ENCODE peak calls at places on chromosome 5, in four cellular contexts. G is H1, V is body of pancreas, K is lung. R is an unnamed sample. For H3K36me3, the result is how much of the 10 kb centered on the place peaks cover.

GRCh38 chr5:179258922-179259730 is 86.1 kb downstream of the ADAMTS2 start:
- DNase-seq in G (no peak), V (no peak), K (no peak), R (no peak)

GRCh38 chr5:139658501-139658927 is 10.4 kb downstream of the CXXC5 start:
- DNase-seq in G (no peak), V (peak), K (no peak), R (peak)

GRCh38 chr5:85538362-85538761 is 1079.4 kb upstream of the COX7C start:
- DNase-seq in G (no peak), V (no peak), K (no peak), R (no peak)

GRCh38 chr5:38462972-38463633 is 93.3 kb downstream of the LIFR start:
- DNase-seq in G (no peak), V (no peak), K (no peak), R (peak)

GRCh38 chr5:127968998-127969397 is 114.6 kb upstream of the SLC12A2 start:
- DNase-seq in G (no peak), V (no peak), K (no peak), R (no peak)

GRCh38 chr5:73066466-73066865 is 53.9 kb upstream of the TMEM171 start:
- DNase-seq in G (no peak), V (no peak), K (no peak), R (no peak)

GRCh38 chr5:138874771-138875628 is at the start of gene LRRTM2:
- DNase-seq in G (no peak), V (no peak), K (no peak), R (peak)

GRCh38 chr5:65213921-65214525 is 267.7 kb downstream of the ADAMTS6 start:
- DNase-seq in G (peak), V (peak), K (no peak), R (peak)

GRCh38 chr5:17219006-17219422 is 1.6 kb downstream of the BASP1 start:
- DNase-seq in G (no peak), V (no peak), K (no peak), R (no peak)

GRCh38 chr5:126808619-126809018 is 31.7 kb downstream of the LMNB1 start:
- DNase-seq in G (no peak), V (no peak), K (no peak), R (peak)

GRCh38 chr5:176409765-176410164 is 6.6 kb downstream of the CLTB start:
- DNase-seq in G (no peak), V (no peak), K (no peak), R (no peak)

GRCh38 chr5:37837101-37838032 is 2.5 kb downstream of the GDNF start:
- DNase-seq in G (no peak), V (peak), K (peak), R (peak)

GRCh38 chr5:179214678-179215077 is 130.6 kb downstream of the ADAMTS2 start:
- DNase-seq in G (no peak), V (no peak), K (no peak), R (no peak)

GRCh38 chr5:56861893-56862485 is 46.6 kb downstream of the MAP3K1 start:
- DNase-seq in G (no peak), V (no peak), K (no peak), R (peak)
- H3K36me3 ChIP-seq in G (under half), V (under half), K (under half), R (under half)

DNA sequence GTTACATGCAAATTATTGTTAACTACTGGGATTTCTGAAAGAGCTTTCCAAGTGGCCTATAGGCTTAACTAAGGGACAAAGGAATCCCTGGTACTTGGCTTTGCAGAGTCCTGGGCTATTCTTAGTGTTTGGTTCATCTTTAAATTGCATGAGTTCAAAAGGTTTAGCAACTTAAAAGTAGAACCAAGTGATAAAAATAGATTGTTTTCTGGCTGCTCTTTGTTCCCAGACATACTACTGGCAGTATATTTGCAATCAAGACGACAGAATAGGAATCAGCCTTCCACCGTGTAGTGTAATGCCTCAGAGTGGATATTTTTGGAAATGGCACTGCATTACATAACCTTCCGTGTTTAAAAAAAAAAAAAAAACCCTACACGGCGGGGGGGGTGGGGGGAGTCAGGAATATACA is 1.0 kb downstream of the NREP start:
- DNase-seq in G (no peak), V (no peak), K (no peak), R (no peak)
- TF ChIP-seq CTCF in G (no peak), V (no peak), K (no peak), R (no peak)

GRCh38 chr5:54884195-54884536 is 101.2 kb downstream of the ESM1 start:
- DNase-seq in G (no peak), V (no peak), K (no peak), R (no peak)
- H3K4me3 ChIP-seq in G (peak), V (no peak), K (no peak), R (peak)

GRCh38 chr5:1824109-1824821 is 23.1 kb downstream of the NDUFS6 start:
- DNase-seq in G (no peak), V (no peak), K (no peak), R (no peak)

GRCh38 chr5:1823381-1824034 is 22.3 kb downstream of the NDUFS6 start:
- DNase-seq in G (no peak), V (no peak), K (no peak), R (no peak)

GRCh38 chr5:1820381-1820780 is 19.2 kb downstream of the NDUFS6 start:
- DNase-seq in G (no peak), V (no peak), K (no peak), R (no peak)

GRCh38 chr5:1820926-1821325 is 19.7 kb downstream of the NDUFS6 start:
- DNase-seq in G (no peak), V (no peak), K (no peak), R (no peak)

GRCh38 chr5:1821862-1822261 is 20.7 kb downstream of the NDUFS6 start:
- DNase-seq in G (no peak), V (no peak), K (no peak), R (no peak)
- H3K36me3 ChIP-seq in G (under half), V (under half), K (under half), R (under half)

GRCh38 chr5:136819526-136820302 is 454.4 kb upstream of the TRPC7 start:
- DNase-seq in G (no peak), V (no peak), K (no peak), R (no peak)
- TF ChIP-seq CTCF in G (peak), V (no peak), K (no peak), R (no peak)

DNA sequence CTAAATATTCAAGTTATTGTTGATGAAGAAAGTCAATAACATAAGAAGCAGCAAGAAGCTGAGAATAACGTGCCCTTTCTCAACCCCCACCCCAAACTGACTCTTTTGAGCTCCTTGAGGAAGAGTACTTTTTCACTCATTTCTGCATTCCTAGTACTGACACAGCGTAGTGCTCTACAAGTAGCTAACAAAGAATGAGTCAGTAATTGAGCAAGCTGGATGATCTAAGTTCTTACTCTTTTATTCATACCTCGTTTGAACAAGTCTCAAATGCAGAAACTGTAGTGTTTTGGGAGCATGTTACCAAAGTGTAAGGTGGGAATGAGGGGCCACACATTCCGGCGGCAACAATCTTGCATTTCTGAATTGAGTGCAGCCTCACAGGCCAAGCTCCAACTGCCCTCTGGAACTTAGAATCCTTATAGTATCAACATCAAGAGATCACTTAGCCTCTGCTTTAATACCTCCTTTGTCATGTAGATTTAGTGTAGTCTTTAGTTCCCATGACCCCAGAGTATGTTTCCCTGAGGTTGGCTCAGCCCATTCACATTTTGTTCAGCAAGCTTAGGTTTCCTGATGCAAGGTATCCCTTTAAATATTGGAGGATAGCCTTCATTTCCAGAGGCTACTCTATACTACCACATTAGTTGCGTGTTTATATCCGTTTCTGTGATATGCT is 152.0 kb downstream of the PRR16 start:
- DNase-seq in G (no peak), V (no peak), K (no peak), R (peak)
- H3K4me3 ChIP-seq in G (no peak), V (no peak), K (no peak), R (no peak)

GRCh38 chr5:123075521-123076163 is 13.4 kb upstream of the PRDM6 start:
- DNase-seq in G (no peak), V (peak), K (no peak), R (no peak)
- H3K36me3 ChIP-seq in G (under half), V (under half), K (under half), R (under half)

GRCh38 chr5:180291234-180291940 is 496 bp downstream of the MAPK9 start:
- DNase-seq in G (no peak), V (peak), K (no peak), R (no peak)
- TF ChIP-seq CTCF in G (no peak), V (no peak), K (no peak), R (peak)

R was measured in bronchial epithelial cell.